ENCODE peak calls at places on chromosomes 2 and 18, in four cellular contexts. M is GM12891, A is GM12878, R is K562. L is an unnamed sample.

GRCh38 chr2:240999873-241000541 is 1.6 kb downstream of the SNED1 start:
- DNase-seq in M (peak), A (no peak), R (no peak), L (no peak)

GRCh38 chr2:103445356-103445755 is 683.5 kb downstream of the TMEM182 start:
- DNase-seq in M (no peak), A (no peak), R (no peak), L (no peak)

GRCh38 chr2:174331731-174332606 is 2.8 kb upstream of the SP9 start:
- DNase-seq in M (no peak), A (no peak), R (no peak), L (no peak)

GRCh38 chr2:190469770-190470169 is 61.6 kb downstream of the MFSD6 start:
- DNase-seq in M (no peak), A (no peak), R (peak), L (no peak)

GRCh38 chr2:207868855-207869596 is 99.3 kb upstream of the FZD5 start:
- DNase-seq in M (no peak), A (no peak), R (no peak), L (no peak)

GRCh38 chr2:2524340-2524941 is 193.4 kb upstream of the MYT1L start:
- DNase-seq in M (no peak), A (no peak), R (no peak), L (no peak)

GRCh38 chr2:217908544-217908943 is 94.3 kb downstream of the TNS1 start:
- DNase-seq in M (no peak), A (no peak), R (no peak), L (no peak)

GRCh38 chr2:60796573-60797509 is 40.8 kb downstream of the PAPOLG start:
- DNase-seq in M (no peak), A (no peak), R (no peak), L (peak)

GRCh38 chr2:149080104-149080503 is 41.6 kb downstream of the LYPD6B start:
- DNase-seq in M (no peak), A (no peak), R (no peak), L (no peak)

GRCh38 chr2:225100856-225101294 is 58.6 kb upstream of the DOCK10 start:
- DNase-seq in M (no peak), A (no peak), R (no peak), L (no peak)

GRCh38 chr2:239266779-239267410 is 133.9 kb downstream of the HDAC4 start:
- DNase-seq in M (no peak), A (no peak), R (no peak), L (no peak)

GRCh38 chr18:57054891-57055290 is 92.0 kb upstream of the BOD1L2 start:
- DNase-seq in M (no peak), A (no peak), R (no peak), L (no peak)

GRCh38 chr18:33316146-33316587 is 124.4 kb downstream of the CCDC178 start:
- DNase-seq in M (no peak), A (no peak), R (no peak), L (no peak)

GRCh38 chr2:112821142-112821541 is 15.4 kb downstream of the IL1B start:
- DNase-seq in M (peak), A (no peak), R (no peak), L (no peak)

GRCh38 chr18:75210274-75211001 is at the start of gene TSHZ1:
- DNase-seq in M (no peak), A (peak), R (peak), L (peak)

GRCh38 chr18:56003009-56003408 is 415.0 kb upstream of the TCF4 start:
- DNase-seq in M (no peak), A (no peak), R (no peak), L (no peak)

GRCh38 chr2:239400000-239400831 is 604 bp downstream of the HDAC4 start:
- DNase-seq in M (no peak), A (no peak), R (peak), L (no peak)

GRCh38 chr2:43097650-43098049 is 128.8 kb downstream of the ZFP36L2 start:
- DNase-seq in M (no peak), A (no peak), R (no peak), L (peak)

GRCh38 chr2:27638023-27638637 is 9.3 kb downstream of the GPN1 start:
- DNase-seq in M (no peak), A (no peak), R (no peak), L (no peak)

GRCh38 chr2:70801607-70802263 is 11.3 kb upstream of the FIGLA start:
- DNase-seq in M (no peak), A (no peak), R (no peak), L (no peak)

GRCh38 chr2:24169031-24169430 is 5.8 kb upstream of the FAM228A start:
- DNase-seq in M (no peak), A (no peak), R (no peak), L (no peak)

GRCh38 chr18:35508030-35508429 is 10.3 kb upstream of the INO80C start:
- DNase-seq in M (no peak), A (no peak), R (no peak), L (peak)

GRCh38 chr18:45167631-45168225 is 447.5 kb upstream of the SLC14A2 start:
- DNase-seq in M (no peak), A (no peak), R (no peak), L (no peak)

GRCh38 chr2:55419236-55419513 is 481 bp downstream of the CCDC88A start:
- DNase-seq in M (no peak), A (no peak), R (peak), L (peak)

GRCh38 chr2:55309441-55309840 is 40.4 kb upstream of the MTIF2 start:
- DNase-seq in M (no peak), A (no peak), R (no peak), L (no peak)

GRCh38 chr2:199704358-199705238 is 146.4 kb downstream of the FTCDNL1 start:
- DNase-seq in M (no peak), A (no peak), R (peak), L (peak)

GRCh38 chr2:18777250-18777812 is 188.0 kb upstream of the NT5C1B start:
- DNase-seq in M (no peak), A (no peak), R (no peak), L (no peak)

GRCh38 chr18:23270999-23271680 is 135.9 kb downstream of the CABLES1 start:
- DNase-seq in M (no peak), A (no peak), R (no peak), L (no peak)

GRCh38 chr2:45637440-45637839 is 14.0 kb upstream of the PRKCE start:
- DNase-seq in M (no peak), A (peak), R (no peak), L (peak)

GRCh38 chr2:116980354-116980753 is 834.1 kb upstream of the DDX18 start:
- DNase-seq in M (no peak), A (no peak), R (no peak), L (no peak)

GRCh38 chr2:241482556-241482955 is 25.8 kb downstream of the STK25 start:
- DNase-seq in M (no peak), A (no peak), R (no peak), L (no peak)

GRCh38 chr2:192286093-192286701 is 91.5 kb upstream of the TMEFF2 start:
- DNase-seq in M (no peak), A (no peak), R (no peak), L (no peak)

GRCh38 chr2:46025081-46025480 is 272.1 kb upstream of the EPAS1 start:
- DNase-seq in M (no peak), A (no peak), R (no peak), L (no peak)

GRCh38 chr2:117481608-117482007 is 332.9 kb upstream of the DDX18 start:
- DNase-seq in M (no peak), A (no peak), R (no peak), L (no peak)

DNA sequence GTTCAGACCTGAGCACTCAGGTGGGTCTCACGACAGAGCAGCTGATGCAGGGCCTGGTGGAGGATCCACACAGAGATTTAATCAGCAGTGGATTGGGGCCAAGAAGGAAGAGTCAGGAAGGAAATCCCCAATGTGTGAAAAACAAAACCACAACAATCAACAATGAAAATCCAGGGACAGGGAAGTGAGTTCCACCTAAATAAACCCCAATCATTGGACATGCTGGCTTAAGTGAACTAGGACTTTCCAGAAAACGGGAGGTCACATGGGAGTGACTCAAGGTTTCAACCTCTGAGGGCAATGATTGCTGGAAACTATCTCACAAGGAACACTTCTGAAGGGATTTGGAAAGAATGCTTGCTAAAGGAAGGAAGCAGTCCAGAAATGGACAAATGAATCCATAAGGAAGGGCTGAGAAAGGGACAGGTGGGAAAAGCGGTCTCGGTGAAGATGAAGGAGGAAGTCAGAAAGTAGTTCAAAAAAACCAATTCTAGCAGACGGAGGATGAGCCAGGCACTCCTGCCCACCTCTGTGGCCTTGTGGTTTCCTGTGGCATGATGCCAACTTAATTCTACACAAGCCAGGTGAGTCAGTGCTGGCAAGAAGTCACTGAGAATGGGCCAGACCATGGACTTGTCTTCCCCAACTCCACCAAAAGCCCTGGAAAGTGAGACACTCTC is 15.4 kb upstream of the XDH start:
- DNase-seq in M (no peak), A (no peak), R (no peak), L (no peak)
- TF ChIP-seq SPI1 in M (no peak), A (no peak), R (no peak), L (no peak)

GRCh38 chr2:12226653-12227052 is 480.2 kb downstream of the LPIN1 start:
- DNase-seq in M (no peak), A (no peak), R (no peak), L (no peak)

GRCh38 chr2:12227941-12228608 is 481.6 kb downstream of the LPIN1 start:
- DNase-seq in M (no peak), A (no peak), R (no peak), L (no peak)

GRCh38 chr2:12232876-12233275 is 483.9 kb upstream of the TRIB2 start:
- DNase-seq in M (no peak), A (no peak), R (no peak), L (no peak)

GRCh38 chr2:12236136-12236834 is 480.5 kb upstream of the TRIB2 start:
- DNase-seq in M (no peak), A (no peak), R (no peak), L (no peak)

DNA sequence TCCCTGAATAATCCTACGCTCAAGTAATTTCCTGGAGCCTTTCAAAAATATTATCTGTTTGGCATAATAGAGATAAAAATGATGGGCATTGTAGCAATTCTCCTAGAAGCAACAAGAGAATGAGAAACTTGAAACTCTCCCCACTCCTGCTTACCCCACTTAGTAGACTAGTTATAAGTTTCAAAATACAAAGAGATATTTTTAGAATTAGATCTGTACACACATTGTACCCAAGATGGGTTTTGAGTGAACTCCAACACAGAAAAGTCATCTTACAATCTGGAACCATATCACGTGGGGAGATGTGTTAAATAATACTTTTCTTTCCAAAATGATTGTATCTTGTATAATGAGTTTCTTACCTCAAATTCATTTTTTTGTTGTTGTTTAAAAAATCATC is 484.9 kb downstream of the LPIN1 start:
- DNase-seq in M (no peak), A (no peak), R (no peak), L (no peak)
- TF ChIP-seq SPI1 in M (no peak), A (no peak), R (no peak), L (no peak)

DNA sequence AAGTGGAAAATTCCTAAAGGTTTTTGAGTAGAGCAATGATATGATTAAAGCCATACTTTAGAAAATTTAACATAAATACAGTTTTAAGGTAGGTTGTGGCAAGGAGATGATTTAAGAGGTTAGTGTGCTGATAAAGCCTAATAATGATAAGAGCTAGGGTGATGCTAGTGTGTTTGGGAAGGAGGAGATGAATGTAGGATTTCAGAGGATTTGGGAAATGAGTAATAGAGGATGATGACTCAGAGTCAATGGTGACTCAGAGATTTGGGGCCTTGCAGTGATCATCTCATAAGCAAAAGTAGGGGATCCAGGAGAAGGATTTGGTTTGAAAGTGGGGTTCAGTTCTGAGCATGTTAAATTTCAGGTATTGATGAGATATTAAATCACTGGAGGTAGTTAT is 23.3 kb downstream of the STAMBP start:
- DNase-seq in M (no peak), A (no peak), R (no peak), L (no peak)
- TF ChIP-seq SPI1 in M (no peak), A (no peak), R (no peak), L (no peak)

GRCh38 chr2:231861538-231861937 is 64.7 kb downstream of the NPPC start:
- DNase-seq in M (no peak), A (no peak), R (no peak), L (no peak)
- TF ChIP-seq SPI1 in M (no peak), A (no peak), R (no peak), L (no peak)

GRCh38 chr18:8403713-8404112 is 205.5 kb upstream of the RAB12 start:
- DNase-seq in M (no peak), A (no peak), R (no peak), L (no peak)

GRCh38 chr18:8409151-8409550 is 200.1 kb upstream of the RAB12 start:
- DNase-seq in M (no peak), A (no peak), R (no peak), L (no peak)

GRCh38 chr18:8402237-8402636 is 207.0 kb upstream of the RAB12 start:
- DNase-seq in M (no peak), A (no peak), R (peak), L (no peak)

GRCh38 chr18:8411492-8411891 is 197.7 kb upstream of the RAB12 start:
- DNase-seq in M (no peak), A (no peak), R (no peak), L (no peak)

GRCh38 chr18:8406486-8407250 is 202.6 kb upstream of the RAB12 start:
- DNase-seq in M (no peak), A (no peak), R (no peak), L (no peak)
- TF ChIP-seq SPI1 in M (no peak), A (no peak), R (no peak), L (no peak)

GRCh38 chr2:36569267-36569860 is 28.6 kb downstream of the FEZ2 start:
- DNase-seq in M (no peak), A (no peak), R (no peak), L (no peak)

GRCh38 chr2:36567711-36568408 is 30.1 kb downstream of the FEZ2 start:
- DNase-seq in M (no peak), A (no peak), R (no peak), L (no peak)

GRCh38 chr2:36566887-36567286 is 31.1 kb downstream of the FEZ2 start:
- DNase-seq in M (no peak), A (no peak), R (no peak), L (no peak)

GRCh38 chr2:36570416-36570815 is 27.6 kb downstream of the FEZ2 start:
- DNase-seq in M (no peak), A (no peak), R (no peak), L (no peak)

DNA sequence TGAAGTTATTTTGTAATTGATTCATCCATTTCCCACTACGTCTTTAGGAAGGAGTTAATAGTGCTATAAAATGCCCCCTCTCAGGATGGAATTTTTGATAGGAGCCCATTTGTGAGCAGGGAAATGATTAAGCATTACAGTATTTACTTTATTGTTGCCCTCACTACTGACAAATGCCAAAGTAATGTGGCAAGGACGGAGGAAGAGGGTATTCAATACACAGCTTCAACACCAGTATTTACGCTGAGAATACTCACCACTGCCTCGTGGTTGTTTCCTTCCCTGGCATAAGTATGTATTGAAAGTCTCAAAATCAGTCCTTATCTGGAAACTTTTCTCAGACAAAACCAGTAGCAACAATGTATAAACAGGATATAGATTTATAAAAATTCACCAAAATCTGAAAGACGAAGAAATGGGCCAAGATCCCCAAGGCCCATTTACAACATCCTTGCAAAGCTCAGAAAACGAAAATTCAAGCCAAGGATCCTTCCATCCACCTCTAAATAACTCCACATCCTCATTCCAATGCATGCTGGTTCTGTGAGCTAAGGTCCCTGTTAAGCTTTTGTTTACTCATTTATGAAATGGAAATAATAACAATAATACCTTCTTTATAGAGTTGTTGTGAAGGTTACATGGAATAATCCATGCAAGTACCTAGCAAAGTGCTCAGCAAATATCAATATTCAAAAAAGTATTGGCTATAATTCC is 29.3 kb downstream of the FEZ2 start:
- DNase-seq in M (no peak), A (no peak), R (no peak), L (no peak)
- TF ChIP-seq SPI1 in M (no peak), A (no peak), R (no peak), L (no peak)

GRCh38 chr18:48263913-48264506 is 145.2 kb downstream of the ZBTB7C start:
- DNase-seq in M (no peak), A (no peak), R (no peak), L (no peak)
- TF ChIP-seq SPI1 in M (no peak), A (no peak), R (no peak), L (no peak)

L was measured in HL-60.